ENCODE peak calls at places on chromosomes 2 and 18, in eight cellular contexts. One of them, this sample, is unnamed.

GRCh38 chr2:132943829-132944228 is 273.8 kb upstream of the LYPD1 start:
- DNase-seq in endothelial cell: no peak
- DNase-seq in adrenal gland: no peak
- DNase-seq in hepatocyte: no peak
- DNase-seq in neural progenitor cell: no peak
- DNase-seq in choroid plexus epithelial cell: peak
- DNase-seq in left ventricle myocardium inferior: no peak
- DNase-seq in lower lobe of right lung: no peak
- DNase-seq in this sample: no peak

GRCh38 chr2:43103093-43103404 is 123.4 kb downstream of the ZFP36L2 start:
- DNase-seq in endothelial cell: no peak
- DNase-seq in adrenal gland: no peak
- DNase-seq in hepatocyte: no peak
- DNase-seq in neural progenitor cell: no peak
- DNase-seq in choroid plexus epithelial cell: no peak
- DNase-seq in left ventricle myocardium inferior: no peak
- DNase-seq in lower lobe of right lung: no peak
- DNase-seq in this sample: no peak

GRCh38 chr18:8416212-8417019 is 192.8 kb upstream of the RAB12 start:
- DNase-seq in endothelial cell: peak
- DNase-seq in adrenal gland: no peak
- DNase-seq in hepatocyte: no peak
- DNase-seq in neural progenitor cell: no peak
- DNase-seq in choroid plexus epithelial cell: peak
- DNase-seq in left ventricle myocardium inferior: no peak
- DNase-seq in lower lobe of right lung: no peak
- DNase-seq in this sample: peak

GRCh38 chr18:67217551-67218166 is 298.9 kb downstream of the DSEL start:
- DNase-seq in endothelial cell: peak
- DNase-seq in adrenal gland: peak
- DNase-seq in hepatocyte: peak
- DNase-seq in neural progenitor cell: peak
- DNase-seq in choroid plexus epithelial cell: peak
- DNase-seq in left ventricle myocardium inferior: no peak
- DNase-seq in lower lobe of right lung: no peak
- DNase-seq in this sample: peak

GRCh38 chr18:62631173-62631572 is 84.2 kb upstream of the PHLPP1 start:
- DNase-seq in endothelial cell: no peak
- DNase-seq in adrenal gland: no peak
- DNase-seq in hepatocyte: no peak
- DNase-seq in neural progenitor cell: no peak
- DNase-seq in choroid plexus epithelial cell: no peak
- DNase-seq in left ventricle myocardium inferior: no peak
- DNase-seq in lower lobe of right lung: no peak
- DNase-seq in this sample: no peak

GRCh38 chr2:195658541-195658890 is 1.5 kb downstream of the SLC39A10 start:
- DNase-seq in endothelial cell: no peak
- DNase-seq in adrenal gland: no peak
- DNase-seq in hepatocyte: peak
- DNase-seq in neural progenitor cell: no peak
- DNase-seq in choroid plexus epithelial cell: peak
- DNase-seq in left ventricle myocardium inferior: no peak
- DNase-seq in lower lobe of right lung: no peak
- DNase-seq in this sample: peak

GRCh38 chr2:179263460-179264237 is 983 bp downstream of the SESTD1 start:
- DNase-seq in endothelial cell: peak
- DNase-seq in adrenal gland: peak
- DNase-seq in hepatocyte: peak
- DNase-seq in neural progenitor cell: peak
- DNase-seq in choroid plexus epithelial cell: peak
- DNase-seq in left ventricle myocardium inferior: peak
- DNase-seq in lower lobe of right lung: peak
- DNase-seq in this sample: peak

GRCh38 chr2:12721571-12722444 is 5.1 kb downstream of the TRIB2 start:
- DNase-seq in endothelial cell: no peak
- DNase-seq in adrenal gland: peak
- DNase-seq in hepatocyte: no peak
- DNase-seq in neural progenitor cell: peak
- DNase-seq in choroid plexus epithelial cell: peak
- DNase-seq in left ventricle myocardium inferior: no peak
- DNase-seq in lower lobe of right lung: no peak
- DNase-seq in this sample: no peak

GRCh38 chr2:240440251-240440650 is 4.8 kb downstream of the GPC1 start:
- DNase-seq in endothelial cell: no peak
- DNase-seq in adrenal gland: no peak
- DNase-seq in hepatocyte: no peak
- DNase-seq in neural progenitor cell: no peak
- DNase-seq in choroid plexus epithelial cell: no peak
- DNase-seq in left ventricle myocardium inferior: peak
- DNase-seq in lower lobe of right lung: no peak
- DNase-seq in this sample: no peak

GRCh38 chr2:66436546-66436945 is 1.6 kb downstream of the MEIS1 start:
- DNase-seq in endothelial cell: no peak
- DNase-seq in adrenal gland: no peak
- DNase-seq in hepatocyte: no peak
- DNase-seq in neural progenitor cell: no peak
- DNase-seq in choroid plexus epithelial cell: no peak
- DNase-seq in left ventricle myocardium inferior: no peak
- DNase-seq in lower lobe of right lung: no peak
- DNase-seq in this sample: no peak

GRCh38 chr2:170550501-170550900 is 164.6 kb upstream of the SP5 start:
- DNase-seq in endothelial cell: no peak
- DNase-seq in adrenal gland: no peak
- DNase-seq in hepatocyte: no peak
- DNase-seq in neural progenitor cell: no peak
- DNase-seq in choroid plexus epithelial cell: no peak
- DNase-seq in left ventricle myocardium inferior: no peak
- DNase-seq in lower lobe of right lung: no peak
- DNase-seq in this sample: no peak

GRCh38 chr2:74399785-74400184 is 19.7 kb upstream of the DCTN1 start:
- DNase-seq in endothelial cell: no peak
- DNase-seq in adrenal gland: peak
- DNase-seq in hepatocyte: no peak
- DNase-seq in neural progenitor cell: peak
- DNase-seq in choroid plexus epithelial cell: peak
- DNase-seq in left ventricle myocardium inferior: no peak
- DNase-seq in lower lobe of right lung: no peak
- DNase-seq in this sample: peak

GRCh38 chr2:19929226-19929625 is 27.4 kb upstream of the TTC32 start:
- DNase-seq in endothelial cell: no peak
- DNase-seq in adrenal gland: no peak
- DNase-seq in hepatocyte: no peak
- DNase-seq in neural progenitor cell: no peak
- DNase-seq in choroid plexus epithelial cell: no peak
- DNase-seq in left ventricle myocardium inferior: no peak
- DNase-seq in lower lobe of right lung: no peak
- DNase-seq in this sample: no peak

GRCh38 chr2:10333247-10333613 is 30.5 kb downstream of the HPCAL1 start:
- DNase-seq in endothelial cell: no peak
- DNase-seq in adrenal gland: no peak
- DNase-seq in hepatocyte: no peak
- DNase-seq in neural progenitor cell: no peak
- DNase-seq in choroid plexus epithelial cell: no peak
- DNase-seq in left ventricle myocardium inferior: no peak
- DNase-seq in lower lobe of right lung: no peak
- DNase-seq in this sample: no peak

GRCh38 chr2:10332402-10333246 is 29.9 kb downstream of the HPCAL1 start:
- DNase-seq in endothelial cell: no peak
- DNase-seq in adrenal gland: no peak
- DNase-seq in hepatocyte: no peak
- DNase-seq in neural progenitor cell: peak
- DNase-seq in choroid plexus epithelial cell: peak
- DNase-seq in left ventricle myocardium inferior: no peak
- DNase-seq in lower lobe of right lung: peak
- DNase-seq in this sample: no peak

GRCh38 chr2:10331033-10331701 is 28.5 kb downstream of the HPCAL1 start:
- DNase-seq in endothelial cell: no peak
- DNase-seq in adrenal gland: peak
- DNase-seq in hepatocyte: peak
- DNase-seq in neural progenitor cell: no peak
- DNase-seq in choroid plexus epithelial cell: no peak
- DNase-seq in left ventricle myocardium inferior: peak
- DNase-seq in lower lobe of right lung: peak
- DNase-seq in this sample: peak

GRCh38 chr2:10330700-10331032 is 28.0 kb downstream of the HPCAL1 start:
- DNase-seq in endothelial cell: no peak
- DNase-seq in adrenal gland: no peak
- DNase-seq in hepatocyte: no peak
- DNase-seq in neural progenitor cell: no peak
- DNase-seq in choroid plexus epithelial cell: no peak
- DNase-seq in left ventricle myocardium inferior: no peak
- DNase-seq in lower lobe of right lung: no peak
- DNase-seq in this sample: no peak

GRCh38 chr2:10331702-10332401 is 29.1 kb downstream of the HPCAL1 start:
- DNase-seq in endothelial cell: no peak
- DNase-seq in adrenal gland: no peak
- DNase-seq in hepatocyte: peak
- DNase-seq in neural progenitor cell: no peak
- DNase-seq in choroid plexus epithelial cell: no peak
- DNase-seq in left ventricle myocardium inferior: no peak
- DNase-seq in lower lobe of right lung: peak
- DNase-seq in this sample: no peak
- TF ChIP-seq CTCF in endothelial cell: no peak
- TF ChIP-seq CTCF in adrenal gland: no peak
- TF ChIP-seq CTCF in hepatocyte: no peak
- TF ChIP-seq CTCF in neural progenitor cell: no peak
- TF ChIP-seq CTCF in choroid plexus epithelial cell: no peak
- TF ChIP-seq CTCF in left ventricle myocardium inferior: no peak
- TF ChIP-seq CTCF in lower lobe of right lung: no peak
- TF ChIP-seq CTCF in this sample: no peak

GRCh38 chr2:142989276-142990204 is 112.1 kb downstream of the KYNU start:
- DNase-seq in endothelial cell: no peak
- DNase-seq in adrenal gland: no peak
- DNase-seq in hepatocyte: peak
- DNase-seq in neural progenitor cell: peak
- DNase-seq in choroid plexus epithelial cell: peak
- DNase-seq in left ventricle myocardium inferior: no peak
- DNase-seq in lower lobe of right lung: no peak
- DNase-seq in this sample: peak
- TF ChIP-seq CTCF in endothelial cell: peak
- TF ChIP-seq CTCF in adrenal gland: peak
- TF ChIP-seq CTCF in hepatocyte: peak
- TF ChIP-seq CTCF in neural progenitor cell: peak
- TF ChIP-seq CTCF in choroid plexus epithelial cell: peak
- TF ChIP-seq CTCF in left ventricle myocardium inferior: peak
- TF ChIP-seq CTCF in lower lobe of right lung: peak
- TF ChIP-seq CTCF in this sample: peak

GRCh38 chr2:46461716-46462171 is 17.6 kb upstream of the TMEM247 start:
- DNase-seq in endothelial cell: no peak
- DNase-seq in adrenal gland: peak
- DNase-seq in hepatocyte: no peak
- DNase-seq in neural progenitor cell: no peak
- DNase-seq in choroid plexus epithelial cell: no peak
- DNase-seq in left ventricle myocardium inferior: no peak
- DNase-seq in lower lobe of right lung: no peak
- DNase-seq in this sample: no peak
- TF ChIP-seq CTCF in endothelial cell: peak
- TF ChIP-seq CTCF in adrenal gland: peak
- TF ChIP-seq CTCF in hepatocyte: no peak
- TF ChIP-seq CTCF in neural progenitor cell: no peak
- TF ChIP-seq CTCF in choroid plexus epithelial cell: no peak
- TF ChIP-seq CTCF in left ventricle myocardium inferior: peak
- TF ChIP-seq CTCF in lower lobe of right lung: no peak
- TF ChIP-seq CTCF in this sample: no peak

DNA sequence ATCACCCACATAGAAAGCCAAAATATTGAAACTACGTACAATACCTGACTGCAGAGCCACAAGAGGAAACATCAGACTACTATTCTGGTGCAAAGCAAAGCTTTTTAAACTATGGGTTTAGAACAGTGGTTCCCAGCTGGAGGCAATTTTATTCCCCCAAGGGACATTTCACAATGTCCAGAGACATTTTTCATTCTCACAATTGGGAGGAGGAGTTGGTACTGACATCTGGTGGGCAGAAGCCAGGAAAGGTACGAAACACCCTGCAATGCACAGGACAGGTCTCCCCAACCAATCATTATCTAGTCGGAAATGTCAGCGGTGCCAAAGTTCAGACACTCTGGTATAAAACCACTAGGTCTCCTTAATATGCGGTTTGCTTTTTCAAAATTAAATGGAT is 88.4 kb upstream of the ARL5A start:
- DNase-seq in endothelial cell: no peak
- DNase-seq in adrenal gland: no peak
- DNase-seq in hepatocyte: no peak
- DNase-seq in neural progenitor cell: no peak
- DNase-seq in choroid plexus epithelial cell: no peak
- DNase-seq in left ventricle myocardium inferior: no peak
- DNase-seq in lower lobe of right lung: no peak
- DNase-seq in this sample: no peak
- TF ChIP-seq CTCF in endothelial cell: no peak
- TF ChIP-seq CTCF in adrenal gland: no peak
- TF ChIP-seq CTCF in hepatocyte: no peak
- TF ChIP-seq CTCF in neural progenitor cell: no peak
- TF ChIP-seq CTCF in choroid plexus epithelial cell: no peak
- TF ChIP-seq CTCF in left ventricle myocardium inferior: no peak
- TF ChIP-seq CTCF in lower lobe of right lung: no peak
- TF ChIP-seq CTCF in this sample: no peak

GRCh38 chr2:70639841-70640448 is 86.3 kb upstream of the TGFA start:
- DNase-seq in endothelial cell: no peak
- DNase-seq in adrenal gland: no peak
- DNase-seq in hepatocyte: no peak
- DNase-seq in neural progenitor cell: no peak
- DNase-seq in choroid plexus epithelial cell: no peak
- DNase-seq in left ventricle myocardium inferior: no peak
- DNase-seq in lower lobe of right lung: no peak
- DNase-seq in this sample: no peak

GRCh38 chr2:70645733-70646420 is 92.3 kb upstream of the TGFA start:
- DNase-seq in endothelial cell: peak
- DNase-seq in adrenal gland: no peak
- DNase-seq in hepatocyte: no peak
- DNase-seq in neural progenitor cell: peak
- DNase-seq in choroid plexus epithelial cell: no peak
- DNase-seq in left ventricle myocardium inferior: no peak
- DNase-seq in lower lobe of right lung: no peak
- DNase-seq in this sample: peak

GRCh38 chr2:70641263-70641784 is 87.7 kb upstream of the TGFA start:
- DNase-seq in endothelial cell: no peak
- DNase-seq in adrenal gland: no peak
- DNase-seq in hepatocyte: no peak
- DNase-seq in neural progenitor cell: no peak
- DNase-seq in choroid plexus epithelial cell: no peak
- DNase-seq in left ventricle myocardium inferior: no peak
- DNase-seq in lower lobe of right lung: no peak
- DNase-seq in this sample: peak

GRCh38 chr2:70646429-70646828 is 92.8 kb upstream of the TGFA start:
- DNase-seq in endothelial cell: no peak
- DNase-seq in adrenal gland: no peak
- DNase-seq in hepatocyte: no peak
- DNase-seq in neural progenitor cell: no peak
- DNase-seq in choroid plexus epithelial cell: no peak
- DNase-seq in left ventricle myocardium inferior: no peak
- DNase-seq in lower lobe of right lung: no peak
- DNase-seq in this sample: no peak

GRCh38 chr2:70643715-70644114 is 90.1 kb upstream of the TGFA start:
- DNase-seq in endothelial cell: peak
- DNase-seq in adrenal gland: no peak
- DNase-seq in hepatocyte: no peak
- DNase-seq in neural progenitor cell: peak
- DNase-seq in choroid plexus epithelial cell: no peak
- DNase-seq in left ventricle myocardium inferior: no peak
- DNase-seq in lower lobe of right lung: no peak
- DNase-seq in this sample: peak
- TF ChIP-seq CTCF in endothelial cell: peak
- TF ChIP-seq CTCF in adrenal gland: no peak
- TF ChIP-seq CTCF in hepatocyte: peak
- TF ChIP-seq CTCF in neural progenitor cell: peak
- TF ChIP-seq CTCF in choroid plexus epithelial cell: peak
- TF ChIP-seq CTCF in left ventricle myocardium inferior: peak
- TF ChIP-seq CTCF in lower lobe of right lung: peak
- TF ChIP-seq CTCF in this sample: peak

This sample was measured in PC-3.